ENCODE peak calls at places on chromosomes 11 and 22, in four cellular contexts. F is adrenal gland, S is osteoblast, Z is transverse colon. U is an unnamed sample.

GRCh38 chr11:24496728-24497396 is at the start of gene LUZP2:
- DNase-seq in F (peak; percentile 47), S (peak; percentile 50), Z (no peak), U (peak; percentile 32)

GRCh38 chr22:20799449-20799848 is 25.5 kb downstream of the SERPIND1 start:
- DNase-seq in F (no peak), S (no peak), Z (no peak), U (no peak)

GRCh38 chr22:30000566-30000965 is 79.7 kb upstream of the HORMAD2 start:
- DNase-seq in F (no peak), S (peak; percentile 82), Z (no peak), U (no peak)

GRCh38 chr22:31083923-31084810 is 3.0 kb downstream of the SMTN start:
- DNase-seq in F (no peak), S (peak; percentile 95), Z (peak; percentile 28), U (no peak)

GRCh38 chr11:104657083-104657482 is 241.2 kb downstream of the CASP12 start:
- DNase-seq in F (no peak), S (no peak), Z (no peak), U (no peak)

GRCh38 chr11:94882931-94883330 is 90.4 kb downstream of the CWC15 start:
- DNase-seq in F (no peak), S (no peak), Z (no peak), U (no peak)

GRCh38 chr22:21444701-21445436 is 22.3 kb upstream of the TMEM191C start:
- DNase-seq in F (no peak), S (no peak), Z (no peak), U (peak; percentile 22)

GRCh38 chr11:29324328-29324727 is 692.5 kb downstream of the KCNA4 start:
- DNase-seq in F (no peak), S (peak; percentile 6), Z (no peak), U (no peak)

GRCh38 chr22:22226448-22227187 is 18.0 kb upstream of the VPREB1 start:
- DNase-seq in F (no peak), S (no peak), Z (no peak), U (no peak)

GRCh38 chr22:32005453-32005852 is 37.6 kb upstream of the SLC5A1 start:
- DNase-seq in F (no peak), S (no peak), Z (no peak), U (no peak)

GRCh38 chr22:31723699-31724098 is 26.2 kb downstream of the PRR14L start:
- DNase-seq in F (no peak), S (no peak), Z (no peak), U (no peak)

GRCh38 chr22:19422440-19423301 is 8.9 kb downstream of the HIRA start:
- DNase-seq in F (no peak), S (no peak), Z (no peak), U (no peak)

GRCh38 chr11:132904091-132904490 is 628.2 kb downstream of the OPCML start:
- DNase-seq in F (no peak), S (no peak), Z (no peak), U (no peak)

GRCh38 chr22:38572065-38572464 is 2.1 kb upstream of the DMC1 start:
- DNase-seq in F (peak; percentile 48), S (peak; percentile 62), Z (peak; percentile 26), U (no peak)

GRCh38 chr22:22039286-22040074 is 56.9 kb upstream of the TOP3B start:
- DNase-seq in F (no peak), S (no peak), Z (no peak), U (no peak)

GRCh38 chr22:24819487-24819886 is 13.5 kb downstream of the SGSM1 start:
- DNase-seq in F (no peak), S (no peak), Z (no peak), U (no peak)

GRCh38 chr11:72041364-72042058 is 38.8 kb downstream of the NUMA1 start:
- DNase-seq in F (peak; percentile 85), S (no peak), Z (peak; percentile 70), U (peak; percentile 73)

GRCh38 chr11:28666632-28667031 is 558.4 kb downstream of the METTL15 start:
- DNase-seq in F (no peak), S (no peak), Z (no peak), U (no peak)

GRCh38 chr11:66996609-66997273 is 21.6 kb downstream of the C11orf86 start:
- DNase-seq in F (no peak), S (peak; percentile 92), Z (no peak), U (no peak)

GRCh38 chr22:25482868-25483639 is 81.4 kb upstream of the GRK3 start:
- DNase-seq in F (peak; percentile 40), S (no peak), Z (no peak), U (no peak)

GRCh38 chr22:22909605-22910271 is 22.1 kb downstream of the IGLL5 start:
- DNase-seq in F (no peak), S (peak; percentile 62), Z (no peak), U (no peak)

GRCh38 chr11:86484164-86484794 is 109.6 kb downstream of the CCDC81 start:
- DNase-seq in F (peak; percentile 53), S (peak; percentile 91), Z (no peak), U (no peak)

GRCh38 chr22:27802389-27803079 is 978 bp upstream of the MN1 start:
- DNase-seq in F (no peak), S (no peak), Z (no peak), U (no peak)

GRCh38 chr11:9090488-9091043 is 833 bp downstream of the SCUBE2 start:
- DNase-seq in F (no peak), S (peak; percentile 81), Z (no peak), U (no peak)

GRCh38 chr11:134139873-134140331 is 71.0 kb downstream of the JAM3 start:
- DNase-seq in F (peak; percentile 89), S (peak; percentile 86), Z (peak; percentile 60), U (no peak)

DNA sequence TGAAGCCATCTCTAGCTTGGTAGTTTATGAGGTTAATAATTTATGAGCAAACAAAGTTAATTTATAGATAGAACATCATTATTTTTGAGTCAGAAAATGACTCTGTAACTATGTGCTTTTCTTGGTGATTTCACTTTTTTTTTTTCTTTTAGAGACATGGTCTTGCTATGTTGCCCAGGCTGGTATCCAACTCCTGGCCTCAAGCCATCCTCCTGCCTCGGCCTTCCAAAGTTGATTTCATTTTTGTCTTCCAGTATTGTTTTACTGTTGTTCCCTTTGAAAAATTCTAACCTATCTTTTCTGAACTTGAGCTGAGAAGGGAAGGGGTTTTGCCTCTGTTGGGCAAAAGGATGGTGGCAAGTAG is 706 bp upstream of the CXCR5 start:
- DNase-seq in F (no peak), S (no peak), Z (no peak), U (no peak)
- H3K4me1 ChIP-seq in F (peaks cover 6% of the 10 kb centered on the region), S (peaks cover 9% of the 10 kb centered on the region), Z (peaks cover 6% of the 10 kb centered on the region), U (no peaks in the 10 kb centered on the region)

GRCh38 chr11:18522388-18522787 is 4.4 kb downstream of the TSG101 start:
- DNase-seq in F (no peak), S (no peak), Z (no peak), U (no peak)
- TF ChIP-seq CTCF in F (no peak), S (peak; percentile 18), Z (no peak), U (no peak)

DNA sequence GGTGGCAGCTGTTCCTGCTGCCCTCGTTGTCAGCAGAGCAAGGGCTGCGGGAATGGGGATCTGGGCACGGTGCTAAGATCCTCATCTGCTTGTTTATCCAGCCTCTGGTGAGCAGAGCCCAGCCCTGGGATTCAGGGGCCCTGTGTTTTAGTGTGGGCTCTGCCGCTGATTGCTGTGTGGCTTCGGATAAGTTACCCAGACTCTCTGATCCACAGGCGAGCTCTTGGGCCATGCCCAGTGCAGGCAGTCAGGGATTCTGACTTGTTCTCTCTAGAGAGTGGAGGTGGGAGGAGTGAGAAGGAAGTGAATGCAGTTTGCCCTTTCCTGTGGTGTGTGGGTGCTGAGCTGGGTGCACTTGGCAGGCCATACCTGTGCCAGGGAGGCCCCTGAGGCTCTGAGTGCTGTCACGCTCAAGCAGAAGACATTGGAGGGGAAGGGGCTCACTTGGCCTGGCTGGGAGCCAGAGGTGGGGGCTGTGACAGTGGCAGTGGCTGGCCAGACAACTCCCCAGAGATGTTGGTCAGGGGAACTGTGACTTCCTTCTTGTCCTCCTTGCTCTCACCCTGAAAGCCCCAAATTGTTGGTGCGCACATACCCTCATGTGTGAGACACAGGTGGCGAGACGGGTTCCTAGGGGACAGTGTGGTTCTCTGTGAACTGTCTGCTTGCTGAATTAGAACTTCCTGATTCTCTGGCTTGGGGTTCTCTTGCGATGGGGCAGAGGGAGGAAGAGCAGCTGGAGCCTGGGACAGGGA is 43.7 kb downstream of the CD82 start:
- DNase-seq in F (no peak), S (peak; percentile 17), Z (peak; percentile 21), U (no peak)
- H3K27ac ChIP-seq in F (no peak overlapping the region), S (no peak overlapping the region), Z (no peak overlapping the region), U (peak overlapping the region; percentile 59)

DNA sequence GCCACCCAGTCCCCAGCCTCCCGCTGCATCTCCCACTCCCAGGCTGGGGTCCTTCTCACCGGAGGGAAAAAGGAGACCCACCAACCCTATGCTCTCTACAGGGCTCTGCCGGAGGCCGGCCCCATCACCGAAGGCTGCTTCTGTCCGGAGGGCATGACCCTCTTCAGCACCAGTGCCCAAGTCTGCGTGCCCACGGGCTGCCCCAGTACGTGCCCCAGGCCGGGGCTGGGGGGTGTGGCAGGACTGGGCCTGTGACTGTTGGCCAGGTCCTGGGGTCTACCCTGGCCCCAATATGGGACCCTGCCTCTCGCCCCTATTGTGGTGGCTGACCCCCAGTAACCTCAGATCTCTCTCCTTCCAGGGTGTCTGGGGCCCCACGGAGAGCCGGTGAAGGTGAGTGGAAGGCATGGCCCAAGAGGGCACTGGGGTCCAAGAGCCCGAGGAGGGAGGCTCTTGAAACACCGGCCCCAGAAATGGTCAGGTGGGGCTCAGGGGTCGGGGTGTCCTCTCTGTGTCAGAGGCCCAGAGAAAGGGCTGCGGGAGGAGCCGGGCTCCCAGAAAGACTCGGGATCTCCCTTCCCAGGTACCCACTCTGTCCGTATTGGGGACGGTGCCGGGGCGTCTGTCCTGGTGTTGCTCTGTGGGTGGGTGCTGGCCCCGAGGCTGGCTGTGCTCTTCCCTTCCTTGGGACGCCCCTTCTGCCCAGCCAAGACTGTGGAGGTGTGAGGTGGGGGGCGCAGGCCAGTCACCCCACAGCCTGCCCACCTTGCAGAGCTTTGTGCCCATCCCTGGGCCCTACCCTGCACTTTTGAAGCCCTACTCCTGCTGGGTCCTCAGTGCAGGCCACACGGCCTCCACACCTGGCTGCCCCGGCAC is 26.1 kb upstream of the MUC5B start:
- DNase-seq in F (no peak), S (peak; percentile 67), Z (no peak), U (peak; percentile 22)
- H3K4me1 ChIP-seq in F (no peaks in the 10 kb centered on the region), S (no peaks in the 10 kb centered on the region), Z (no peaks in the 10 kb centered on the region), U (no peaks in the 10 kb centered on the region)

GRCh38 chr11:11788067-11788710 is 53.6 kb upstream of the USP47 start:
- DNase-seq in F (no peak), S (no peak), Z (no peak), U (no peak)
- TF ChIP-seq CTCF in F (no peak), S (no peak), Z (no peak), U (no peak)

GRCh38 chr11:70547821-70548670 is 149.7 kb downstream of the CTTN start:
- DNase-seq in F (no peak), S (peak; percentile 84), Z (no peak), U (no peak)
- H3K27ac ChIP-seq in F (no peak overlapping the region), S (no peak overlapping the region), Z (no peak overlapping the region), U (no peak overlapping the region)

GRCh38 chr11:111441443-111441842 is 62.4 kb upstream of the POU2AF1 start:
- DNase-seq in F (no peak), S (peak; percentile 81), Z (no peak), U (no peak)
- H3K4me1 ChIP-seq in F (peaks cover 7% of the 10 kb centered on the region), S (no peaks in the 10 kb centered on the region), Z (no peaks in the 10 kb centered on the region), U (peaks cover 4% of the 10 kb centered on the region)